ENCODE peak calls at places on chromosomes 11 and 22, in six cellular contexts. One of them, this sample, is unnamed.

GRCh38 chr11:117299351-117300300 is 8.5 kb downstream of the BACE1-AS start:
- DNase-seq in neural crest cell: no peak
- DNase-seq in H9: no peak
- DNase-seq in astrocyte: no peak
- DNase-seq in heart right ventricle: no peak
- DNase-seq in fibroblast of mammary gland: no peak
- DNase-seq in this sample: peak

GRCh38 chr11:118911113-118911879 is 14.4 kb downstream of the BCL9L start:
- DNase-seq in neural crest cell: no peak
- DNase-seq in H9: peak
- DNase-seq in astrocyte: peak
- DNase-seq in heart right ventricle: no peak
- DNase-seq in fibroblast of mammary gland: peak
- DNase-seq in this sample: no peak

GRCh38 chr11:61425367-61426131 is 4.2 kb downstream of the CPSF7 start:
- DNase-seq in neural crest cell: no peak
- DNase-seq in H9: no peak
- DNase-seq in astrocyte: no peak
- DNase-seq in heart right ventricle: no peak
- DNase-seq in fibroblast of mammary gland: no peak
- DNase-seq in this sample: no peak

GRCh38 chr11:111555255-111555654 is 14.7 kb downstream of the LAYN start:
- DNase-seq in neural crest cell: no peak
- DNase-seq in H9: no peak
- DNase-seq in astrocyte: peak
- DNase-seq in heart right ventricle: no peak
- DNase-seq in fibroblast of mammary gland: peak
- DNase-seq in this sample: no peak

GRCh38 chr22:39266398-39267030 is 21.7 kb upstream of the PDGFB start:
- DNase-seq in neural crest cell: no peak
- DNase-seq in H9: no peak
- DNase-seq in astrocyte: no peak
- DNase-seq in heart right ventricle: no peak
- DNase-seq in fibroblast of mammary gland: peak
- DNase-seq in this sample: no peak

GRCh38 chr22:17284917-17285316 is 65.7 kb upstream of the ADA2 start:
- DNase-seq in neural crest cell: no peak
- DNase-seq in H9: no peak
- DNase-seq in astrocyte: no peak
- DNase-seq in heart right ventricle: peak
- DNase-seq in fibroblast of mammary gland: no peak
- DNase-seq in this sample: no peak

GRCh38 chr11:104798794-104799193 is 99.5 kb downstream of the CASP12 start:
- DNase-seq in neural crest cell: no peak
- DNase-seq in H9: no peak
- DNase-seq in astrocyte: no peak
- DNase-seq in heart right ventricle: no peak
- DNase-seq in fibroblast of mammary gland: no peak
- DNase-seq in this sample: no peak

GRCh38 chr11:9660886-9661285 is 3.0 kb upstream of the SWAP70 start:
- DNase-seq in neural crest cell: no peak
- DNase-seq in H9: no peak
- DNase-seq in astrocyte: no peak
- DNase-seq in heart right ventricle: no peak
- DNase-seq in fibroblast of mammary gland: peak
- DNase-seq in this sample: no peak

GRCh38 chr11:27087425-27087824 is 46.8 kb downstream of the BBOX1 start:
- DNase-seq in neural crest cell: no peak
- DNase-seq in H9: no peak
- DNase-seq in astrocyte: peak
- DNase-seq in heart right ventricle: no peak
- DNase-seq in fibroblast of mammary gland: no peak
- DNase-seq in this sample: no peak

GRCh38 chr11:5596611-5597201 is at the start of gene TRIM6:
- DNase-seq in neural crest cell: peak
- DNase-seq in H9: peak
- DNase-seq in astrocyte: peak
- DNase-seq in heart right ventricle: peak
- DNase-seq in fibroblast of mammary gland: peak
- DNase-seq in this sample: peak

GRCh38 chr11:59201376-59201775 is 11.4 kb downstream of the MPEG1 start:
- DNase-seq in neural crest cell: no peak
- DNase-seq in H9: peak
- DNase-seq in astrocyte: no peak
- DNase-seq in heart right ventricle: no peak
- DNase-seq in fibroblast of mammary gland: no peak
- DNase-seq in this sample: no peak

GRCh38 chr11:16338397-16338796 is 17.9 kb downstream of the SOX6 start:
- DNase-seq in neural crest cell: no peak
- DNase-seq in H9: no peak
- DNase-seq in astrocyte: no peak
- DNase-seq in heart right ventricle: no peak
- DNase-seq in fibroblast of mammary gland: no peak
- DNase-seq in this sample: no peak

GRCh38 chr22:48884786-48885185 is 942.9 kb downstream of the BRD1 start:
- DNase-seq in neural crest cell: no peak
- DNase-seq in H9: peak
- DNase-seq in astrocyte: no peak
- DNase-seq in heart right ventricle: no peak
- DNase-seq in fibroblast of mammary gland: no peak
- DNase-seq in this sample: no peak

GRCh38 chr11:111694851-111695250 is 71.3 kb downstream of the PPP2R1B start:
- DNase-seq in neural crest cell: peak
- DNase-seq in H9: no peak
- DNase-seq in astrocyte: peak
- DNase-seq in heart right ventricle: no peak
- DNase-seq in fibroblast of mammary gland: peak
- DNase-seq in this sample: peak

GRCh38 chr11:70108250-70108649 is 30.1 kb downstream of the ANO1 start:
- DNase-seq in neural crest cell: no peak
- DNase-seq in H9: no peak
- DNase-seq in astrocyte: peak
- DNase-seq in heart right ventricle: no peak
- DNase-seq in fibroblast of mammary gland: peak
- DNase-seq in this sample: no peak

GRCh38 chr11:60121259-60121658 is 32.8 kb downstream of the MS4A2 start:
- DNase-seq in neural crest cell: no peak
- DNase-seq in H9: peak
- DNase-seq in astrocyte: no peak
- DNase-seq in heart right ventricle: no peak
- DNase-seq in fibroblast of mammary gland: no peak
- DNase-seq in this sample: peak

GRCh38 chr11:109845437-109845836 is 247.8 kb upstream of the ZC3H12C start:
- DNase-seq in neural crest cell: no peak
- DNase-seq in H9: no peak
- DNase-seq in astrocyte: no peak
- DNase-seq in heart right ventricle: no peak
- DNase-seq in fibroblast of mammary gland: peak
- DNase-seq in this sample: no peak

GRCh38 chr11:118658372-118659313 is 20.8 kb downstream of the TREH start:
- DNase-seq in neural crest cell: no peak
- DNase-seq in H9: peak
- DNase-seq in astrocyte: no peak
- DNase-seq in heart right ventricle: no peak
- DNase-seq in fibroblast of mammary gland: no peak
- DNase-seq in this sample: no peak

GRCh38 chr11:13011366-13012036 is 2.4 kb downstream of the RASSF10 start:
- DNase-seq in neural crest cell: no peak
- DNase-seq in H9: no peak
- DNase-seq in astrocyte: no peak
- DNase-seq in heart right ventricle: no peak
- DNase-seq in fibroblast of mammary gland: no peak
- DNase-seq in this sample: no peak

GRCh38 chr11:95337972-95338429 is 107.0 kb upstream of the SESN3 start:
- DNase-seq in neural crest cell: no peak
- DNase-seq in H9: no peak
- DNase-seq in astrocyte: peak
- DNase-seq in heart right ventricle: no peak
- DNase-seq in fibroblast of mammary gland: no peak
- DNase-seq in this sample: no peak

GRCh38 chr11:41282436-41282835 is 177.0 kb downstream of the LRRC4C start:
- DNase-seq in neural crest cell: no peak
- DNase-seq in H9: no peak
- DNase-seq in astrocyte: peak
- DNase-seq in heart right ventricle: no peak
- DNase-seq in fibroblast of mammary gland: no peak
- DNase-seq in this sample: no peak

GRCh38 chr22:28714043-28714442 is 27.6 kb downstream of the CHEK2 start:
- DNase-seq in neural crest cell: no peak
- DNase-seq in H9: no peak
- DNase-seq in astrocyte: peak
- DNase-seq in heart right ventricle: no peak
- DNase-seq in fibroblast of mammary gland: peak
- DNase-seq in this sample: no peak

GRCh38 chr22:28710112-28710888 is 30.7 kb upstream of the TTC28 start:
- DNase-seq in neural crest cell: no peak
- DNase-seq in H9: no peak
- DNase-seq in astrocyte: peak
- DNase-seq in heart right ventricle: no peak
- DNase-seq in fibroblast of mammary gland: peak
- DNase-seq in this sample: no peak

GRCh38 chr22:28711341-28711740 is 30.3 kb downstream of the CHEK2 start:
- DNase-seq in neural crest cell: no peak
- DNase-seq in H9: no peak
- DNase-seq in astrocyte: no peak
- DNase-seq in heart right ventricle: no peak
- DNase-seq in fibroblast of mammary gland: no peak
- DNase-seq in this sample: no peak

GRCh38 chr22:28710889-28711285 is 30.7 kb downstream of the CHEK2 start:
- DNase-seq in neural crest cell: no peak
- DNase-seq in H9: no peak
- DNase-seq in astrocyte: peak
- DNase-seq in heart right ventricle: no peak
- DNase-seq in fibroblast of mammary gland: peak
- DNase-seq in this sample: no peak

DNA sequence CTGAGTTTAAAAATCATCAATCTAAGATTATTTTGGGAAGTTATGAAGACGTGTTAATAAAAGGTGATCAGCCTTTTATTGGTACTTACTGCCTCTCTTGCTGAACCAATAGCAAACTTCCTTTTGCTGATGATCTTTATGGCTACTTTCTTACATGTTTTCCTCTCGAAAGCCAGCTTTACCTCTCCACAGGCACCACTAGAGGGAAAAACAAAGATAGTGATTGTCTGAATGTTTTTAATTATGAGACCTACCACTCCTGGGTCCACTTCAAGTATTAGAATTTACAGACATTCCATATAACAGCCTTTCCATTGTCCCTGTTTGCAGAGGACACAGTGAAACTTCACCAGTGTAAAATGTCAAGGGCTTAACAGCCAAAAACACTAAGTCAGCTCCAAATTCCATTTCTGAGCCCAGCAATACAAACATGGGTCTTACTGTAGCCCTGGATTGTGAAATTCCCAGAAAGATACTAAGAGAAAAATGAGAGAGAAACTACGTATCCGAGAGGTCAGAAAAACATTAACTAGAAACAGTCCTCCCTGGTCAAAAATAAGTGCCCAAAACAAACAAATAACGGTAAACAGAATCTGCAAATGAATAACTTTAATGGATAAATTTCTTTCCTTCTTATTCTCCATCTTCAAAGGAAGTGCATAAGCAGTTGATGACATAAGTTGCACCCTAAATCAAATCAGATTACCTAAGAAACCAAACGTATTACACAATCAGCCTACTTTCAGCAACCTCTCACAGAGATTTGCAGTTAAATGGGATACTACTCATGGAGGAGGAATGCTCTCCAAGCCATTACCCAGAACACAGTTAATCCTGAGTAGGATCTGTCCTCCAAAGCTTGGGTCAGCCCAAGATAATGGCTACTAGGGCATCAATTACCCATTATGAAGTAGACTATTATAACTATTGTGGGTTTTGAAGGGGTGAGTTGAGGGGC is 29.5 kb downstream of the CHEK2 start:
- DNase-seq in neural crest cell: no peak
- DNase-seq in H9: no peak
- DNase-seq in astrocyte: peak
- DNase-seq in heart right ventricle: no peak
- DNase-seq in fibroblast of mammary gland: peak
- DNase-seq in this sample: no peak
- TF ChIP-seq CTCF in neural crest cell: no peak
- TF ChIP-seq CTCF in H9: no peak
- TF ChIP-seq CTCF in astrocyte: no peak
- TF ChIP-seq CTCF in heart right ventricle: no peak
- TF ChIP-seq CTCF in fibroblast of mammary gland: peak
- TF ChIP-seq CTCF in this sample: no peak

GRCh38 chr11:68763926-68764657 is 12.8 kb upstream of the TESMIN start:
- DNase-seq in neural crest cell: no peak
- DNase-seq in H9: no peak
- DNase-seq in astrocyte: no peak
- DNase-seq in heart right ventricle: no peak
- DNase-seq in fibroblast of mammary gland: no peak
- DNase-seq in this sample: no peak
- TF ChIP-seq CTCF in neural crest cell: peak
- TF ChIP-seq CTCF in H9: peak
- TF ChIP-seq CTCF in astrocyte: no peak
- TF ChIP-seq CTCF in heart right ventricle: peak
- TF ChIP-seq CTCF in fibroblast of mammary gland: no peak
- TF ChIP-seq CTCF in this sample: no peak

GRCh38 chr22:28254396-28254795 is 335.3 kb upstream of the PITPNB start:
- DNase-seq in neural crest cell: no peak
- DNase-seq in H9: no peak
- DNase-seq in astrocyte: peak
- DNase-seq in heart right ventricle: no peak
- DNase-seq in fibroblast of mammary gland: no peak
- DNase-seq in this sample: no peak
- TF ChIP-seq CTCF in neural crest cell: no peak
- TF ChIP-seq CTCF in H9: no peak
- TF ChIP-seq CTCF in astrocyte: no peak
- TF ChIP-seq CTCF in heart right ventricle: no peak
- TF ChIP-seq CTCF in fibroblast of mammary gland: no peak
- TF ChIP-seq CTCF in this sample: no peak

DNA sequence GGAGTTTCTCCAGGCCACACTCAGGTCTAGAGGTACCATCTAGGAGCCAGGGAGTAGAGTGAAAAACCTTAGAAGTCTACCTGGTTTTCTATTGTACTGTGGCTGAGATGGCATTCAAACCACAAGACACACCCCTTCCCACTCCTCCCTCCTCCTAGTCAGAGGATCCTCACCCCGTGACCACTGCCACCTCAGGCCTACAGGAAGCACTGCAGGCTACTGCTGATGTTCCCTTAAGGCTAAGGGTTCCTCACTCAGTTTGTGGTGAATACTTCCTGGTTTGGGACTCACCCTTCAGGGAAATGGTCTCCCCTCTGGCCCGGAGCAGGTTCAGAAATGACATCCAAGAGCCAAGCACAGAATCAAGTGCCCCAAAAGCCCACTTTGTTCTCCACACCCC is 1293.9 kb downstream of the JRKL start:
- DNase-seq in neural crest cell: no peak
- DNase-seq in H9: peak
- DNase-seq in astrocyte: no peak
- DNase-seq in heart right ventricle: no peak
- DNase-seq in fibroblast of mammary gland: no peak
- DNase-seq in this sample: no peak
- TF ChIP-seq CTCF in neural crest cell: peak
- TF ChIP-seq CTCF in H9: peak
- TF ChIP-seq CTCF in astrocyte: no peak
- TF ChIP-seq CTCF in heart right ventricle: no peak
- TF ChIP-seq CTCF in fibroblast of mammary gland: no peak
- TF ChIP-seq CTCF in this sample: no peak